ENCODE peak calls at places on chromosomes 12 and 14, in nine cellular contexts. W is AG04450; R is CD8-positive, alpha-beta memory T cell; L is body of pancreas; S is left ventricle myocardium inferior; Z is mammary epithelial cell; I is sigmoid colon; O is thyroid gland; P is brain microvascular endothelial cell. F is an unnamed sample. For H3K27me3, the result is how much of the 10 kb centered on the place peaks cover.

GRCh38 chr14:30657606-30658163 is 35.6 kb downstream of the SCFD1 start:
- DNase-seq in W (no peak), R (no peak), L (no peak), S (no peak), Z (no peak), I (no peak), O (no peak), P (no peak), F (no peak)

GRCh38 chr12:25459541-25459951 is 93.5 kb downstream of the LMNTD1 start:
- DNase-seq in W (no peak), R (no peak), L (no peak), S (peak), Z (no peak), I (no peak), O (no peak), P (no peak), F (no peak)

GRCh38 chr12:111438501-111438900 is 32.8 kb downstream of the SH2B3 start:
- DNase-seq in W (no peak), R (peak), L (peak), S (no peak), Z (peak), I (no peak), O (peak), P (peak), F (peak)

GRCh38 chr12:121576851-121577391 is 3.9 kb downstream of the KDM2B start:
- DNase-seq in W (peak), R (no peak), L (no peak), S (no peak), Z (peak), I (no peak), O (peak), P (peak), F (no peak)

GRCh38 chr12:21169878-21170472 is 39.0 kb downstream of the SLCO1B1 start:
- DNase-seq in W (no peak), R (no peak), L (peak), S (no peak), Z (peak), I (no peak), O (peak), P (peak), F (no peak)

GRCh38 chr12:8609061-8609570 is 3.5 kb downstream of the AICDA start:
- DNase-seq in W (peak), R (no peak), L (no peak), S (no peak), Z (peak), I (no peak), O (no peak), P (peak), F (no peak)

GRCh38 chr14:51750542-51750941 is 98.8 kb downstream of the FRMD6 start:
- DNase-seq in W (no peak), R (no peak), L (no peak), S (no peak), Z (no peak), I (no peak), O (no peak), P (no peak), F (no peak)

GRCh38 chr14:63565448-63565847 is 22.3 kb upstream of the PPP2R5E start:
- DNase-seq in W (no peak), R (no peak), L (no peak), S (no peak), Z (no peak), I (no peak), O (no peak), P (no peak), F (no peak)

GRCh38 chr14:24329736-24330135 is 5.1 kb downstream of the ADCY4 start:
- DNase-seq in W (no peak), R (peak), L (peak), S (no peak), Z (no peak), I (peak), O (no peak), P (no peak), F (peak)

GRCh38 chr12:108822458-108823205 is 34.8 kb downstream of the SSH1 start:
- DNase-seq in W (no peak), R (no peak), L (no peak), S (no peak), Z (no peak), I (no peak), O (no peak), P (no peak), F (no peak)

GRCh38 chr12:125089083-125089482 is 23.8 kb downstream of the AACS start:
- DNase-seq in W (no peak), R (no peak), L (no peak), S (no peak), Z (no peak), I (no peak), O (no peak), P (peak), F (no peak)

GRCh38 chr14:42911642-42912041 is 1305.0 kb downstream of the LRFN5 start:
- DNase-seq in W (no peak), R (no peak), L (no peak), S (no peak), Z (no peak), I (no peak), O (no peak), P (no peak), F (no peak)

GRCh38 chr12:95836630-95837239 is 22.0 kb upstream of the SNRPF start:
- DNase-seq in W (no peak), R (no peak), L (no peak), S (no peak), Z (no peak), I (no peak), O (no peak), P (no peak), F (no peak)

GRCh38 chr14:61145258-61145902 is 135.8 kb downstream of the TMEM30B start:
- DNase-seq in W (peak), R (no peak), L (no peak), S (no peak), Z (peak), I (no peak), O (no peak), P (peak), F (no peak)

GRCh38 chr14:70943838-70944237 is 36.6 kb downstream of the PCNX1 start:
- DNase-seq in W (no peak), R (no peak), L (no peak), S (no peak), Z (no peak), I (no peak), O (no peak), P (no peak), F (no peak)

GRCh38 chr12:109393437-109394345 is 46.0 kb downstream of the MYO1H start:
- DNase-seq in W (peak), R (peak), L (peak), S (no peak), Z (peak), I (peak), O (peak), P (peak), F (no peak)

GRCh38 chr12:19095331-19095730 is 34.2 kb upstream of the PLEKHA5 start:
- DNase-seq in W (no peak), R (no peak), L (no peak), S (no peak), Z (no peak), I (no peak), O (no peak), P (no peak), F (no peak)

GRCh38 chr12:3973939-3974644 is 100.9 kb upstream of the PARP11 start:
- DNase-seq in W (no peak), R (no peak), L (no peak), S (peak), Z (no peak), I (no peak), O (no peak), P (no peak), F (no peak)
- H3K27me3 ChIP-seq in W (under half), R (under half), L (under half), S (under half), Z (under half), I (under half), O (under half), P (under half), F (under half)

GRCh38 chr12:119841433-119842210 is 35.5 kb downstream of the CIT start:
- DNase-seq in W (no peak), R (no peak), L (no peak), S (no peak), Z (peak), I (no peak), O (no peak), P (peak), F (no peak)

GRCh38 chr12:119842380-119842779 is 34.7 kb downstream of the CIT start:
- DNase-seq in W (no peak), R (no peak), L (no peak), S (no peak), Z (no peak), I (no peak), O (no peak), P (no peak), F (no peak)

GRCh38 chr12:119840617-119841016 is 36.5 kb downstream of the CIT start:
- DNase-seq in W (no peak), R (no peak), L (no peak), S (no peak), Z (no peak), I (no peak), O (no peak), P (no peak), F (no peak)

GRCh38 chr12:119838781-119839180 is 38.3 kb downstream of the CIT start:
- DNase-seq in W (no peak), R (no peak), L (no peak), S (no peak), Z (no peak), I (no peak), O (no peak), P (no peak), F (no peak)

GRCh38 chr12:119839201-119839600 is 37.9 kb downstream of the CIT start:
- DNase-seq in W (no peak), R (no peak), L (no peak), S (no peak), Z (no peak), I (no peak), O (no peak), P (no peak), F (no peak)
- H3K27me3 ChIP-seq in W (under half), R (under half), L (under half), S (under half), Z (under half), I (under half), O (under half), P (under half), F (under half)

DNA sequence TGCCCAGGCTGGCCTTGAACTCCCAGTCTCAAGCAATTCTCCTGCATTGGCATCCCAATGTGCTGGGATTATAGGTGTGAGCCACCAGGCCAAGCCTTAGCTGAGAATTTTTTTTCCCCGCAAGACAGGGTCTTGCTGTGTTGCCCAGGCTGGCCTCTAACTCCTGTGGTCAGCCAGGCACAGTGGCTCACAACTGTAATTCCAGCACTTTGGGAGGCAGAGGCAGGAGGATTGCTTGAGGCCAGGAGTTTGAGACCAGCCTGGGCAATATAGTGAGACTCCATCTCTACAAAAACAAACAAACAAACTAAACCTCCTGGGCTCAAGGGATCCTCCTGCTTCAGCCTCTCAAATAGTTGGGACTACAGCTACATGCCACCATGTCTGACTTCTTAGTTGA is 27.3 kb downstream of the DEPDC4 start:
- DNase-seq in W (no peak), R (no peak), L (no peak), S (no peak), Z (no peak), I (no peak), O (no peak), P (no peak), F (no peak)
- H3K27me3 ChIP-seq in W (under half), R (under half), L (under half), S (under half), Z (under half), I (under half), O (under half), P (under half), F (under half)

GRCh38 chr12:1836241-1836803 is 16.0 kb downstream of the LRTM2 start:
- DNase-seq in W (no peak), R (no peak), L (no peak), S (no peak), Z (no peak), I (peak), O (no peak), P (no peak), F (peak)

GRCh38 chr12:1838223-1838993 is 18.0 kb downstream of the LRTM2 start:
- DNase-seq in W (no peak), R (peak), L (no peak), S (no peak), Z (no peak), I (peak), O (no peak), P (no peak), F (peak)

GRCh38 chr12:1835178-1836131 is 15.1 kb downstream of the LRTM2 start:
- DNase-seq in W (no peak), R (no peak), L (no peak), S (no peak), Z (no peak), I (peak), O (no peak), P (no peak), F (peak)

GRCh38 chr12:1837541-1838206 is 17.3 kb downstream of the LRTM2 start:
- DNase-seq in W (no peak), R (no peak), L (no peak), S (no peak), Z (no peak), I (peak), O (no peak), P (peak), F (peak)

DNA sequence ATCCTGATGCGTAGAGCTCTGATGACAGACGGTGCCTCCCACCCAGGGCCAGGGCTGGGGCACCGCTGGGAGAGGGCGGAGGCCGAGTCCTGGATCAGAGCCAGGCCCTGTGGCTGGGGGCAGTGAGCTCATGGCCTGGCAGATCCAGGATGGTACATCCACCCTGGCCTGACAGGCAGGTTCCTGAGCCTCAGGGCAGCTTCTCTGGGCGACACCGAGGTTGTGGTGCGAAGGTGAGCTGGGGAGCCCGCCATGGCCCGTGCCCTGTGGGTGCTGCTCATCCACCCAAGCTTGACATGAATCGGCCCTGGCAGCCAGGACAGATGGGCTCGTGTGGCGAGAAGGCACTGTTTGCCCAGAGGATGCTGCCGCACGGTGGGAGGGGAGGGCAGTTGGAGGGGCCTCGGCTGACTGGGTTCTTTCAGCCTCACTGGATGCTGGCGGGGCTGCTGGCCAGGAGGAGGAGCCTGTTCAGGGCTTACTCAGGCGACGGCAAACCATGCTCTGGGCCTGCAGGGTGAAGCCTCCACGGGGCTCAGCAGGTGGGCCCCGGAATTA is 16.6 kb downstream of the LRTM2 start:
- DNase-seq in W (no peak), R (no peak), L (no peak), S (no peak), Z (no peak), I (peak), O (peak), P (no peak), F (peak)
- H3K27me3 ChIP-seq in W (under half), R (under half), L (under half), S (half or more), Z (under half), I (under half), O (under half), P (under half), F (under half)

GRCh38 chr12:75207338-75208083 is 2.1 kb downstream of the KCNC2 start:
- DNase-seq in W (no peak), R (no peak), L (no peak), S (no peak), Z (no peak), I (no peak), O (no peak), P (no peak), F (peak)

GRCh38 chr12:75212072-75212471 is 2.4 kb upstream of the KCNC2 start:
- DNase-seq in W (no peak), R (no peak), L (no peak), S (no peak), Z (no peak), I (no peak), O (no peak), P (no peak), F (no peak)

GRCh38 chr12:75209782-75210138 is at the start of gene KCNC2:
- DNase-seq in W (no peak), R (no peak), L (no peak), S (no peak), Z (no peak), I (no peak), O (no peak), P (no peak), F (no peak)

GRCh38 chr12:75205556-75205955 is 4.1 kb downstream of the KCNC2 start:
- DNase-seq in W (no peak), R (no peak), L (no peak), S (no peak), Z (peak), I (no peak), O (no peak), P (no peak), F (no peak)

DNA sequence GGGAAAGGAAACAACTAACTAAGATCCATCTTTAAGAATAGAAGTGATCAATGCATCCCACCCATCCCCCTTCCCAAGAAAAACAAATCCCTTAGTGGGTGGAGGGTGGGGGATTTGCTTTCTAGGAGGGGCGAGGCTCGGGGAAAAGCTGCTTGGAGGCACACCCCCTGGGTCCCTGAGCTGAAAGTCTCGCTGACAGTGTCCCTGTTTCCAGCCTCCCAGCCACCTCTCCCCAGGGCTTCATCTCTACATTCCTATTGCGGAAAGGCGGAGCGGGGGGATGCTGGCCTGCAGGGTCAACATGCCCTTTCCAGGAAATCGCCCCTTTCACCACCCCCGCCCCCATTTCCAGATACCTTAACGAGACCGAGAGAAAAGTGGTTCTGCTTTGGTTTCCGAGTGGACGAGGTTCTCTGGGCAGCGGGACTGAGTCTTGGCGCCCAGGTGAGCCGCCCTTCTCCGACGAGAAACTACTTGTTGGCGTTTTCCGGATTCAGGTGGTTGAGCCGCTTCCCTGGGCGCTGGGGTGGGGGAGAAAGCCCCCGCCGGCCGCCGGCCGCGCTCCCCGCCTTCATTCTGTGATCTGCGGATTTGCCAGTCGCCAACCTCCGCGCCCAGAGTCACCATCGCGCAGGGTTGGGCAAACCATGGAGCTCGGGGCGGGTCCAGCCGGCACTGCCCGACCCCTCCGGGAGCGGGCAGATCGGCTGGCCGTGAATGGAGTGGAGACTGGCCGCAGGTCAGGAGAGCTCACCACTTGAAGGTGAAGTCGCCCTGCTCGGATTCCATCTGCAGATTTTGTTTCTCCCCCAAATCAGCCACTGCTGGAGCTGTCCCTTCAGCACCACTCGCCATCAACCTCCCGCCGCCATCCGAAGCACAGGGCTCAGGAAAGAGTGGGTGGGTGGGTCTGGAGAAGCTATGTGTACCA is 523 bp downstream of the KCNC2 start:
- DNase-seq in W (peak), R (no peak), L (no peak), S (no peak), Z (peak), I (no peak), O (no peak), P (peak), F (peak)
- H3K27me3 ChIP-seq in W (under half), R (under half), L (under half), S (half or more), Z (under half), I (under half), O (under half), P (under half), F (under half)

GRCh38 chr14:105187116-105187515 is 6.0 kb upstream of the NUDT14 start:
- DNase-seq in W (no peak), R (no peak), L (no peak), S (no peak), Z (no peak), I (no peak), O (no peak), P (no peak), F (no peak)
- H3K27me3 ChIP-seq in W (under half), R (under half), L (under half), S (under half), Z (under half), I (under half), O (under half), P (under half), F (under half)

GRCh38 chr12:124049451-124050094 is 76.6 kb downstream of the ZNF664 start:
- DNase-seq in W (no peak), R (no peak), L (no peak), S (no peak), Z (no peak), I (no peak), O (no peak), P (no peak), F (no peak)

GRCh38 chr12:124059752-124060151 is 86.7 kb downstream of the ZNF664 start:
- DNase-seq in W (no peak), R (no peak), L (no peak), S (no peak), Z (no peak), I (no peak), O (no peak), P (no peak), F (no peak)

GRCh38 chr12:124055066-124055465 is 82.1 kb downstream of the ZNF664 start:
- DNase-seq in W (no peak), R (no peak), L (no peak), S (no peak), Z (no peak), I (no peak), O (peak), P (no peak), F (no peak)

GRCh38 chr12:124057691-124058090 is 84.7 kb downstream of the ZNF664 start:
- DNase-seq in W (no peak), R (no peak), L (no peak), S (no peak), Z (no peak), I (no peak), O (no peak), P (no peak), F (no peak)

GRCh38 chr12:124053855-124054254 is 80.8 kb downstream of the ZNF664 start:
- DNase-seq in W (peak), R (no peak), L (no peak), S (peak), Z (no peak), I (peak), O (peak), P (peak), F (peak)
- H3K27me3 ChIP-seq in W (under half), R (under half), L (under half), S (under half), Z (under half), I (under half), O (under half), P (under half), F (under half)

GRCh38 chr14:56309198-56309597 is 191.0 kb downstream of the PELI2 start:
- DNase-seq in W (no peak), R (no peak), L (no peak), S (no peak), Z (no peak), I (no peak), O (no peak), P (no peak), F (no peak)

GRCh38 chr14:56310643-56311042 is 192.4 kb downstream of the PELI2 start:
- DNase-seq in W (no peak), R (no peak), L (no peak), S (no peak), Z (no peak), I (no peak), O (no peak), P (peak), F (no peak)
- H3K27me3 ChIP-seq in W (under half), R (under half), L (under half), S (under half), Z (under half), I (under half), O (under half), P (under half), F (under half)

GRCh38 chr14:77140343-77140936 is 1.2 kb downstream of the ZDHHC22 start:
- DNase-seq in W (no peak), R (no peak), L (no peak), S (no peak), Z (no peak), I (no peak), O (no peak), P (no peak), F (no peak)
- H3K27me3 ChIP-seq in W (half or more), R (under half), L (under half), S (half or more), Z (under half), I (half or more), O (under half), P (half or more), F (under half)

DNA sequence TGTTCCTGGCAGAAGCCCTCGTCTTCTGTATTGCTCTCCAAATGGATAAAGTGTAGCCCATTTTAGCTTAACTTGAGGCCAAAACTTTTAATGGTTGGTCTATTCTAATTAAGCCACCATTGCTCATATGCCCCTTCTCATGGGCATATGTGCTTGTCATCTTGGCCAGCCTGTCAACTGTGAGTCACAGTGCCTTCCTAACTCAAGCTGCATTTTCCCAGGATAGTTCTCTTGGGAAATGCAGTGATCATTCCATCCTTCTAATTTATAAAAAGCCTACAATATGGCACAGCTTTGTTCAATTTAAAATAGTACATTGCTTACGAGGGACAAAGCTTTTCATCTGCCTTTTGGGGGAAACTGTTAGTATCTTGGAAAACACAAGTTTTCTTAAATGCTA is 6.6 kb downstream of the PTHLH start:
- DNase-seq in W (no peak), R (no peak), L (no peak), S (no peak), Z (no peak), I (no peak), O (no peak), P (no peak), F (no peak)
- H3K27me3 ChIP-seq in W (under half), R (under half), L (under half), S (half or more), Z (under half), I (under half), O (under half), P (under half), F (under half)

F was measured in aorta.